ENCODE peak calls at places on chromosomes 5 and 9, in six cellular contexts. M is tibial nerve, X is HepG2, L is GM06990, F is esophagus squamous epithelium, B is right atrium auricular region. H is an unnamed sample. For H3K36me3, the result is how much of the 10 kb centered on the place peaks cover.

GRCh38 chr5:119583684-119584083 is 45.7 kb upstream of the FAM170A start:
- DNase-seq in M (no peak), X (no peak), L (no peak), F (no peak), B (no peak), H (no peak)

GRCh38 chr9:108543251-108543768 is 312.5 kb downstream of the ACTL7B start:
- DNase-seq in M (no peak), X (no peak), L (no peak), F (no peak), B (no peak), H (no peak)

GRCh38 chr5:111731638-111732037 is 25.4 kb downstream of the NREP start:
- DNase-seq in M (no peak), X (no peak), L (no peak), F (no peak), B (no peak), H (no peak)

GRCh38 chr9:23537192-23538059 is 288.6 kb downstream of the ELAVL2 start:
- DNase-seq in M (no peak), X (peak), L (no peak), F (no peak), B (no peak), H (no peak)

GRCh38 chr5:149581192-149581861 is at the start of gene ARHGEF37:
- DNase-seq in M (peak), X (peak), L (peak), F (no peak), B (peak), H (no peak)

GRCh38 chr5:173494446-173494845 is 122.0 kb downstream of the BOD1 start:
- DNase-seq in M (no peak), X (no peak), L (no peak), F (no peak), B (no peak), H (no peak)

GRCh38 chr5:131944700-131945550 is 538 bp downstream of the MEIKIN start:
- DNase-seq in M (no peak), X (no peak), L (no peak), F (no peak), B (no peak), H (no peak)

GRCh38 chr5:68793074-68793473 is 300.7 kb upstream of the SLC30A5 start:
- DNase-seq in M (no peak), X (no peak), L (no peak), F (no peak), B (no peak), H (no peak)

GRCh38 chr5:131524431-131524830 is 110.6 kb downstream of the RAPGEF6 start:
- DNase-seq in M (no peak), X (no peak), L (no peak), F (no peak), B (no peak), H (no peak)

GRCh38 chr5:43332401-43332800 is 19.2 kb upstream of the HMGCS1 start:
- DNase-seq in M (no peak), X (no peak), L (no peak), F (no peak), B (no peak), H (no peak)

GRCh38 chr5:74017112-74017511 is 391.1 kb downstream of the ARHGEF28 start:
- DNase-seq in M (no peak), X (no peak), L (no peak), F (no peak), B (no peak), H (no peak)

GRCh38 chr5:32249668-32250067 is 63.1 kb downstream of the MTMR12 start:
- DNase-seq in M (no peak), X (peak), L (no peak), F (no peak), B (no peak), H (no peak)

GRCh38 chr9:14347408-14348224 is 33.7 kb upstream of the NFIB start:
- DNase-seq in M (no peak), X (no peak), L (no peak), F (no peak), B (no peak), H (no peak)

GRCh38 chr5:98470747-98471146 is 302.7 kb upstream of the RGMB start:
- DNase-seq in M (no peak), X (no peak), L (no peak), F (no peak), B (no peak), H (no peak)

GRCh38 chr5:125481506-125482455 is 735.3 kb upstream of the ZNF608 start:
- DNase-seq in M (no peak), X (no peak), L (no peak), F (no peak), B (no peak), H (no peak)

GRCh38 chr5:163916376-163916775 is 411.0 kb downstream of the MAT2B start:
- DNase-seq in M (no peak), X (no peak), L (peak), F (no peak), B (no peak), H (no peak)

GRCh38 chr5:63963080-63963735 is 963 bp upstream of the HTR1A start:
- DNase-seq in M (no peak), X (peak), L (no peak), F (no peak), B (no peak), H (peak)

GRCh38 chr9:134689320-134690181 is 47.9 kb downstream of the COL5A1 start:
- DNase-seq in M (peak), X (peak), L (peak), F (no peak), B (peak), H (no peak)

GRCh38 chr9:110047955-110048472 is 159.9 kb downstream of the C9orf152 start:
- DNase-seq in M (no peak), X (no peak), L (no peak), F (no peak), B (no peak), H (no peak)
- H3K4me3 ChIP-seq in M (peak), X (no peak), L (peak), F (peak), B (peak), H (peak)

DNA sequence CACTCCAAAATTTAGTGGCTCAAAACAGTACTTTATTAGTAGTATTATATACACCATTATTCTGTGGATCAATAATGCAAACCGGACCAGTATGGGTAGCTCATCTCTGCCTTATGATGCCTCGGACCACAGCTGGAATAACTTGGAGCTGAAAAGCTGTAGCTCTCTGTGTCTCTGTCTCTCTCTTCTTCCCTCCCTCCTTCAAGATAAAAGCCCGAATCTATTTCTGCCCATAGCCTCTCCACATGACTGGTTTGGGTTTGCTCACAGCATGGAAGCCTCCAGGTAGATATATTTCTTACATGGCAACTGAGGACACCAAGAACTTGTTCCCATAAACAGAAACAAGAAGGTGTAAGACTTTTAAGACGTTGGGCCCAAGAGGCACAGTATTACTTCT is 147.5 kb upstream of the TBCA start:
- DNase-seq in M (no peak), X (no peak), L (no peak), F (no peak), B (no peak), H (no peak)
- TF ChIP-seq CTCF in M (no peak), X (no peak), L (no peak), F (no peak), B (no peak), H (no peak)

DNA sequence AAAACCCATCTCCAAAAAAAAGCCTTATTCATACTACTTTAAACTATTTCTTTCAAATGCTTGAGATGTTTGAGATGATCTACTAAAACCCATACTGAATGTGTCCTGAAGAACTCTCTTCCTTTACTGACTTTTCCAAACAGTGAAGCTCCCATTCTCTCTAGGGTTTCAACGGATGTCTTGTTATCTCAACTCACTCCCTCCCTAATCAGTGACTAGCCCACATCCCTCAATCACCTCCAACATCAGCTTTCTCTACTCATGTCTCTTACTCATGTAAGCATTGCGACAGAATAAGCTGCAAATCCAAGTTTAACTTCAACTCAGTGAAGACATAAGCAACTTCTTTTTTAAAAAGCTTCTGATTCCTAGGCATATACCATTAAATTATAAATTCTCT is 42.1 kb downstream of the WDR41 start:
- DNase-seq in M (no peak), X (no peak), L (no peak), F (no peak), B (no peak), H (no peak)
- H3K36me3 ChIP-seq in M (under half), X (under half), L (under half), F (half or more), B (under half), H (under half)

DNA sequence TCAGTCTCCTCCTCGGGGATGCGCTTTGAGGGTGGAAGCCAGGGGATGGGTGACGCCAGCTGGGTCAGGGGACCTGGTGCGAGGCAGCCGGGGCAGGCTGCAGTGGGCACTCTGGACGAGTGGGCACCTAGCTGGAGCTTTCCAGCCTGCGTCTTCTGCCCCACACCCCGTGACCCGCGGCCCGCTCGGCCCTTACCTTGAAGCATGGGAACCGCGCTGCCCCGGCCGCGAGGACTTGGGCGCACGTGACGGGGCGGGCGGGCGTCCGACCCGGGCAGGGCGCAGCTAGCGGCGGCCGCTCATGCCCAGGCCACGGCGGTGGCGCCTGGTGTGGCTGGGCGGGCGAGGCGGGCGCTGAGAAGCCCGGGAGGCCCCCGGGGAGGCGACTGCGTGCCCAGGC is 308 bp downstream of the FAM163B start:
- DNase-seq in M (no peak), X (no peak), L (no peak), F (no peak), B (no peak), H (no peak)
- H3K4me3 ChIP-seq in M (no peak), X (no peak), L (no peak), F (no peak), B (no peak), H (no peak)

H was measured in kidney epithelial cell.